ENCODE peak calls at places on chromosomes 13 and 19, in eight cellular contexts. L, E, R, K, X, C, O and M are unnamed samples.

GRCh38 chr19:3968556-3969434 is 2.1 kb downstream of the DAPK3 start:
- DNase-seq in L (no peak), E (no peak), R (peak; percentile 100), K (peak; percentile 99), X (peak; percentile 52), C (no peak), O (peak; percentile 100), M (no peak)

GRCh38 chr13:22095794-22096193 is 424.9 kb downstream of the FGF9 start:
- DNase-seq in L (no peak), E (no peak), R (no peak), K (no peak), X (no peak), C (no peak), O (no peak), M (no peak)

GRCh38 chr13:51542358-51542972 is 41.8 kb upstream of the WDFY2 start:
- DNase-seq in L (no peak), E (no peak), R (no peak), K (no peak), X (peak; percentile 89), C (no peak), O (no peak), M (no peak)

GRCh38 chr19:23309926-23310325 is 59.7 kb upstream of the ZNF724 start:
- DNase-seq in L (no peak), E (no peak), R (no peak), K (no peak), X (no peak), C (no peak), O (no peak), M (no peak)

GRCh38 chr19:1864480-1865171 is 1.2 kb upstream of the KLF16 start:
- DNase-seq in L (peak; percentile 69), E (no peak), R (no peak), K (no peak), X (peak; percentile 76), C (peak; percentile 54), O (no peak), M (peak; percentile 42)

GRCh38 chr13:56752630-56753029 is 388.1 kb upstream of the PRR20A start:
- DNase-seq in L (no peak), E (no peak), R (no peak), K (no peak), X (no peak), C (no peak), O (no peak), M (no peak)

GRCh38 chr19:39390460-39390758 is 497 bp downstream of the PAF1 start:
- DNase-seq in L (no peak), E (peak; percentile 84), R (no peak), K (no peak), X (no peak), C (peak; percentile 75), O (no peak), M (no peak)

GRCh38 chr19:16368385-16369305 is 44.0 kb downstream of the KLF2 start:
- DNase-seq in L (no peak), E (peak; percentile 90), R (no peak), K (no peak), X (no peak), C (peak; percentile 57), O (no peak), M (no peak)

GRCh38 chr13:51158365-51158764 is 47.3 kb upstream of the C13orf42 start:
- DNase-seq in L (no peak), E (no peak), R (no peak), K (no peak), X (peak; percentile 69), C (no peak), O (no peak), M (no peak)

GRCh38 chr19:45999653-46000121 is 4.4 kb downstream of the CCDC61 start:
- DNase-seq in L (no peak), E (peak; percentile 2), R (no peak), K (no peak), X (peak; percentile 43), C (no peak), O (no peak), M (no peak)

GRCh38 chr13:40963927-40964326 is 55.2 kb downstream of the ELF1 start:
- DNase-seq in L (no peak), E (no peak), R (no peak), K (no peak), X (no peak), C (no peak), O (no peak), M (no peak)

GRCh38 chr19:56821209-56821608 is 19.3 kb downstream of the PEG3 start:
- DNase-seq in L (no peak), E (no peak), R (no peak), K (no peak), X (no peak), C (no peak), O (no peak), M (no peak)

GRCh38 chr19:49468746-49469447 is 5.1 kb upstream of the FLT3LG start:
- DNase-seq in L (peak; percentile 80), E (peak; percentile 87), R (no peak), K (no peak), X (peak; percentile 75), C (peak; percentile 85), O (no peak), M (peak; percentile 95)

GRCh38 chr19:57623091-57623490 is 9.0 kb downstream of the ZNF134 start:
- DNase-seq in L (no peak), E (no peak), R (no peak), K (no peak), X (no peak), C (no peak), O (no peak), M (no peak)

GRCh38 chr13:111395511-111396393 is 75.3 kb downstream of the TEX29 start:
- DNase-seq in L (no peak), E (no peak), R (no peak), K (no peak), X (no peak), C (no peak), O (no peak), M (no peak)

GRCh38 chr13:65236841-65237418 is 1993.2 kb downstream of the PCDH9 start:
- DNase-seq in L (no peak), E (no peak), R (no peak), K (no peak), X (no peak), C (no peak), O (no peak), M (no peak)

GRCh38 chr19:5680437-5681368 is at the start of the genes HSD11B1L and MICOS13:
- DNase-seq in L (peak; percentile 98), E (peak; percentile 96), R (peak; percentile 95), K (peak; percentile 99), X (peak; percentile 99), C (peak; percentile 98), O (peak; percentile 97), M (peak; percentile 99)

GRCh38 chr13:30157616-30157993 is 149.7 kb downstream of the KATNAL1 start:
- DNase-seq in L (no peak), E (no peak), R (no peak), K (no peak), X (peak; percentile 27), C (no peak), O (no peak), M (no peak)

GRCh38 chr13:37392389-37392788 is 206.2 kb downstream of the POSTN start:
- DNase-seq in L (no peak), E (no peak), R (no peak), K (no peak), X (no peak), C (no peak), O (no peak), M (no peak)

GRCh38 chr13:76812206-76812882 is 73.9 kb downstream of the KCTD12 start:
- DNase-seq in L (no peak), E (no peak), R (no peak), K (no peak), X (peak; percentile 84), C (no peak), O (no peak), M (peak; percentile 96)